ENCODE peak calls at places on chromosomes 5 and 9, in four cellular contexts. F, V, P and E are unnamed samples.

GRCh38 chr5:946720-947625 is 54.3 kb downstream of the TRIP13 start:
- DNase-seq in P (no peak), V (no peak), F (no peak), E (no peak)

GRCh38 chr9:1927546-1927945 is 87.6 kb upstream of the SMARCA2 start:
- DNase-seq in F (no peak), V (no peak), P (no peak), E (no peak)

GRCh38 chr9:105330201-105330600 is 85.8 kb downstream of the SLC44A1 start:
- DNase-seq in F (no peak), P (no peak), V (no peak), E (no peak)

GRCh38 chr9:83424831-83425230 is 113.4 kb downstream of the FRMD3 start:
- DNase-seq in V (no peak), P (no peak), F (no peak), E (no peak)

GRCh38 chr9:95197692-95198271 is 119.7 kb downstream of the FANCC start:
- DNase-seq in P (peak), V (peak), F (no peak), E (no peak)

GRCh38 chr5:73292816-73293459 is 119.9 kb downstream of the TMEM174 start:
- DNase-seq in P (no peak), V (no peak), F (no peak), E (no peak)

GRCh38 chr9:112443200-112443599 is 43.4 kb upstream of the KIAA1958 start:
- DNase-seq in P (peak), V (peak), F (no peak), E (no peak)

GRCh38 chr5:43889238-43889637 is 286.3 kb downstream of the NNT start:
- DNase-seq in F (peak), V (no peak), P (no peak), E (peak)

GRCh38 chr5:1336749-1337489 is 8.0 kb downstream of the CLPTM1L start:
- DNase-seq in P (no peak), V (no peak), F (no peak), E (no peak)

GRCh38 chr9:78921341-78921740 is 624.4 kb downstream of the PSAT1 start:
- DNase-seq in V (peak), F (no peak), P (no peak), E (no peak)

GRCh38 chr9:136373300-136374182 is at the start of gene CARD9:
- DNase-seq in F (no peak), P (no peak), V (no peak), E (peak)

GRCh38 chr5:1564182-1564748 is 40.5 kb upstream of the LPCAT1 start:
- DNase-seq in P (peak), F (no peak), V (no peak), E (peak)

GRCh38 chr5:133938932-133939331 is 29.5 kb downstream of the C5orf15 start:
- DNase-seq in F (no peak), V (no peak), P (no peak), E (peak)

GRCh38 chr9:131278421-131279111 is 2.3 kb upstream of the FAM78A start:
- DNase-seq in P (no peak), F (no peak), V (no peak), E (no peak)

GRCh38 chr9:114204265-114204664 is 48.9 kb downstream of the COL27A1 start:
- DNase-seq in P (no peak), F (no peak), V (no peak), E (no peak)

GRCh38 chr5:82349651-82350050 is 71.5 kb upstream of the RPS23 start:
- DNase-seq in F (peak), V (peak), P (no peak), E (no peak)

GRCh38 chr5:72137826-72138409 is 30.6 kb downstream of the MAP1B start:
- DNase-seq in F (no peak), V (no peak), P (no peak), E (no peak)

GRCh38 chr5:39370555-39371366 is 6.5 kb upstream of the C9 start:
- DNase-seq in V (no peak), F (no peak), P (no peak), E (peak)

GRCh38 chr5:13946111-13946510 is 1.6 kb upstream of the DNAH5 start:
- DNase-seq in V (no peak), F (no peak), P (no peak), E (no peak)

GRCh38 chr5:151098185-151098813 is 17.5 kb upstream of the TNIP1 start:
- DNase-seq in P (no peak), V (no peak), F (no peak), E (no peak)

GRCh38 chr5:101991486-101991885 is 304.6 kb downstream of the SLCO4C1 start:
- DNase-seq in V (no peak), P (no peak), F (no peak), E (no peak)

GRCh38 chr5:139651502-139651862 is 3.3 kb downstream of the CXXC5 start:
- DNase-seq in P (no peak), V (peak), F (no peak), E (no peak)

GRCh38 chr5:166505546-166505945 is 1785.9 kb upstream of the WWC1 start:
- DNase-seq in P (no peak), V (no peak), F (no peak), E (no peak)

GRCh38 chr5:95723632-95724369 is 7.3 kb upstream of the RHOBTB3 start:
- DNase-seq in V (no peak), P (no peak), F (peak), E (no peak)

GRCh38 chr9:35725362-35725761 is 6.6 kb downstream of the TLN1 start:
- DNase-seq in F (no peak), V (no peak), P (no peak), E (no peak)

GRCh38 chr9:95104088-95104960 is 213.2 kb downstream of the FANCC start:
- DNase-seq in P (no peak), V (no peak), F (no peak), E (no peak)

GRCh38 chr5:113020461-113021273 is 44.1 kb downstream of the DCP2 start:
- DNase-seq in F (no peak), V (no peak), P (peak), E (no peak)

GRCh38 chr5:78727786-78728761 is 79.5 kb upstream of the LHFPL2 start:
- DNase-seq in V (peak), F (no peak), P (no peak), E (peak)

GRCh38 chr9:112605963-112606699 is 111.8 kb downstream of the INIP start:
- DNase-seq in V (no peak), P (no peak), F (no peak), E (no peak)

GRCh38 chr9:93680445-93681315 is 104.3 kb downstream of the PHF2 start:
- DNase-seq in P (peak), F (no peak), V (no peak), E (peak)

GRCh38 chr9:137479892-137480685 is 21.0 kb upstream of the NSMF start:
- DNase-seq in F (no peak), P (no peak), V (no peak), E (no peak)

GRCh38 chr5:105146867-105147266 is 1584.3 kb upstream of the NUDT12 start:
- DNase-seq in F (no peak), V (no peak), P (no peak), E (no peak)

GRCh38 chr5:33888582-33888981 is 3.2 kb downstream of the ADAMTS12 start:
- DNase-seq in V (no peak), P (peak), F (no peak), E (no peak)

GRCh38 chr9:84772511-84772910 is 103.0 kb downstream of the NTRK2 start:
- DNase-seq in V (no peak), P (no peak), F (no peak), E (no peak)

GRCh38 chr9:93255994-93256877 is 72.3 kb downstream of the WNK2 start:
- DNase-seq in F (no peak), P (no peak), V (no peak), E (no peak)

GRCh38 chr9:133282454-133283238 is 7.6 kb upstream of the ABO start:
- DNase-seq in F (no peak), V (no peak), P (no peak), E (no peak)

GRCh38 chr5:138944527-138945322 is 69.6 kb upstream of the LRRTM2 start:
- DNase-seq in P (no peak), F (no peak), V (no peak), E (no peak)

GRCh38 chr9:131096490-131097258 is at the start of gene AIF1L:
- DNase-seq in P (peak), F (peak), V (no peak), E (no peak)

GRCh38 chr5:42570946-42571625 is 147.8 kb downstream of the GHR start:
- DNase-seq in V (no peak), P (peak), F (no peak), E (no peak)